ENCODE peak calls at places on chromosomes 1 and 21, in seven cellular contexts. V, M, O, E, W, F and Y are unnamed samples.

GRCh38 chr21:46159390-46159789 is 4.0 kb upstream of the FTCD start:
- DNase-seq in V (no peak), M (no peak), O (no peak), E (no peak), W (peak), F (no peak), Y (no peak)

GRCh38 chr1:211653907-211654553 is 21.4 kb downstream of the NEK2 start:
- DNase-seq in V (no peak), M (no peak), O (no peak), E (no peak), W (no peak), F (no peak), Y (no peak)

GRCh38 chr21:45295576-45296365 is 8.1 kb upstream of the POFUT2 start:
- DNase-seq in V (no peak), M (no peak), O (no peak), E (no peak), W (peak), F (peak), Y (no peak)

GRCh38 chr1:224498574-224499170 is 64.1 kb upstream of the WDR26 start:
- DNase-seq in V (no peak), M (no peak), O (no peak), E (peak), W (no peak), F (peak), Y (no peak)

GRCh38 chr1:97093742-97094141 is 372.2 kb downstream of the PTBP2 start:
- DNase-seq in V (no peak), M (no peak), O (no peak), E (no peak), W (no peak), F (peak), Y (no peak)

GRCh38 chr1:238223067-238223640 is 332.4 kb upstream of the ZP4 start:
- DNase-seq in V (no peak), M (no peak), O (no peak), E (no peak), W (no peak), F (no peak), Y (no peak)

GRCh38 chr1:17551755-17552234 is 12.3 kb downstream of the ARHGEF10L start:
- DNase-seq in V (no peak), M (no peak), O (no peak), E (no peak), W (peak), F (peak), Y (no peak)

GRCh38 chr1:91827094-91828006 is 58.6 kb downstream of the TGFBR3 start:
- DNase-seq in V (no peak), M (no peak), O (no peak), E (peak), W (peak), F (no peak), Y (no peak)

GRCh38 chr1:91774520-91775203 is 111.3 kb downstream of the TGFBR3 start:
- DNase-seq in V (no peak), M (no peak), O (no peak), E (no peak), W (no peak), F (peak), Y (no peak)

GRCh38 chr1:71660417-71660816 is 579.6 kb upstream of the ZRANB2 start:
- DNase-seq in V (no peak), M (no peak), O (no peak), E (no peak), W (no peak), F (peak), Y (no peak)

GRCh38 chr1:82161651-82162238 is 361.0 kb downstream of the ADGRL2 start:
- DNase-seq in V (no peak), M (no peak), O (no peak), E (no peak), W (no peak), F (peak), Y (no peak)

GRCh38 chr1:93625582-93626327 is 55.9 kb downstream of the BCAR3 start:
- DNase-seq in V (no peak), M (no peak), O (no peak), E (no peak), W (no peak), F (peak), Y (no peak)

GRCh38 chr1:22850681-22851080 is 122.0 kb downstream of the LACTBL1 start:
- DNase-seq in V (no peak), M (no peak), O (no peak), E (peak), W (no peak), F (peak), Y (peak)

GRCh38 chr1:11929849-11930248 is 3.6 kb upstream of the KIAA2013 start:
- DNase-seq in V (no peak), M (no peak), O (no peak), E (peak), W (peak), F (peak), Y (no peak)

GRCh38 chr1:86068126-86068805 is 88.3 kb downstream of the COL24A1 start:
- DNase-seq in V (no peak), M (no peak), O (no peak), E (no peak), W (no peak), F (peak), Y (no peak)

GRCh38 chr21:39051561-39051949 is 131.7 kb downstream of the PSMG1 start:
- DNase-seq in V (no peak), M (no peak), O (no peak), E (no peak), W (no peak), F (no peak), Y (no peak)

GRCh38 chr1:43286533-43286932 is 1.2 kb upstream of the C1orf210 start:
- DNase-seq in V (no peak), M (no peak), O (no peak), E (no peak), W (peak), F (no peak), Y (no peak)

GRCh38 chr1:232726048-232726779 is 79.0 kb upstream of the MAP10 start:
- DNase-seq in V (no peak), M (no peak), O (no peak), E (no peak), W (no peak), F (no peak), Y (no peak)

GRCh38 chr1:87673748-87674147 is 345.1 kb downstream of the LMO4 start:
- DNase-seq in V (no peak), M (no peak), O (no peak), E (no peak), W (no peak), F (peak), Y (no peak)

GRCh38 chr1:19606817-19607706 is 37.0 kb upstream of the NBL1 start:
- DNase-seq in V (no peak), M (no peak), O (no peak), E (no peak), W (no peak), F (peak), Y (no peak)

GRCh38 chr1:3031401-3032221 is 10.3 kb downstream of the ACTRT2 start:
- DNase-seq in V (no peak), M (peak), O (no peak), E (no peak), W (peak), F (no peak), Y (peak)

GRCh38 chr1:68191717-68192116 is 40.6 kb downstream of the WLS start:
- DNase-seq in V (no peak), M (no peak), O (no peak), E (no peak), W (no peak), F (no peak), Y (no peak)

GRCh38 chr1:92754000-92754787 is 30.7 kb downstream of the EVI5 start:
- DNase-seq in V (no peak), M (no peak), O (no peak), E (no peak), W (no peak), F (peak), Y (no peak)

GRCh38 chr1:2406451-2407041 is 5.8 kb downstream of the PEX10 start:
- DNase-seq in V (no peak), M (no peak), O (no peak), E (no peak), W (peak), F (no peak), Y (no peak)

GRCh38 chr1:234725177-234726132 is 115.5 kb upstream of the IRF2BP2 start:
- DNase-seq in V (no peak), M (peak), O (no peak), E (peak), W (peak), F (peak), Y (no peak)

GRCh38 chr1:228748431-228748830 is 13.2 kb downstream of the RHOU start:
- DNase-seq in V (no peak), M (no peak), O (no peak), E (no peak), W (no peak), F (no peak), Y (no peak)

GRCh38 chr1:100799548-100799947 is 80.0 kb downstream of the VCAM1 start:
- DNase-seq in V (no peak), M (no peak), O (no peak), E (no peak), W (no peak), F (no peak), Y (no peak)

GRCh38 chr1:24639881-24640280 is 3.2 kb upstream of the SRRM1 start:
- DNase-seq in V (no peak), M (no peak), O (no peak), E (no peak), W (no peak), F (no peak), Y (no peak)

GRCh38 chr1:8794605-8795004 is 22.8 kb downstream of the RERE start:
- DNase-seq in V (no peak), M (no peak), O (no peak), E (no peak), W (no peak), F (no peak), Y (no peak)

GRCh38 chr1:200242379-200243041 is 167.3 kb downstream of the ZNF281 start:
- DNase-seq in V (no peak), M (no peak), O (no peak), E (no peak), W (no peak), F (peak), Y (no peak)

GRCh38 chr1:17005365-17005740 is 6.4 kb downstream of the ATP13A2 start:
- DNase-seq in V (no peak), M (no peak), O (no peak), E (no peak), W (no peak), F (no peak), Y (no peak)

GRCh38 chr1:209641216-209642181 is 10.7 kb downstream of the LAMB3 start:
- DNase-seq in V (no peak), M (no peak), O (no peak), E (peak), W (peak), F (peak), Y (peak)

GRCh38 chr1:14742181-14742980 is 143.9 kb downstream of the KAZN start:
- DNase-seq in V (no peak), M (no peak), O (no peak), E (no peak), W (no peak), F (peak), Y (no peak)

GRCh38 chr1:1114431-1114830 is 1.5 kb downstream of the C1orf159 start:
- DNase-seq in V (no peak), M (peak), O (no peak), E (no peak), W (peak), F (no peak), Y (no peak)

GRCh38 chr1:56258395-56258794 is 321.0 kb downstream of the PLPP3 start:
- DNase-seq in V (no peak), M (no peak), O (no peak), E (no peak), W (no peak), F (no peak), Y (no peak)

GRCh38 chr1:226882631-226883409 is 12.4 kb downstream of the PSEN2 start:
- DNase-seq in V (peak), M (no peak), O (no peak), E (no peak), W (no peak), F (peak), Y (no peak)

GRCh38 chr1:25554886-25555752 is 11.7 kb downstream of the LDLRAP1 start:
- DNase-seq in V (no peak), M (no peak), O (no peak), E (no peak), W (no peak), F (no peak), Y (no peak)

GRCh38 chr1:204495078-204495753 is 611 bp upstream of the PIK3C2B start:
- DNase-seq in V (no peak), M (no peak), O (no peak), E (no peak), W (no peak), F (no peak), Y (no peak)